ENCODE peak calls at places on chromosomes 3 and 15, in eight cellular contexts. N, H, X, V, A, R, Y and D are unnamed samples.

GRCh38 chr3:22269827-22270226 is 518.8 kb upstream of the ZNF385D start:
- DNase-seq in N (no peak), H (no peak), X (peak; percentile 71), V (no peak), A (peak; percentile 68), R (peak; percentile 89), Y (peak; percentile 61), D (no peak)

GRCh38 chr3:78368576-78369345 is 1328.9 kb downstream of the ROBO2 start:
- DNase-seq in N (no peak), H (no peak), X (no peak), V (no peak), A (peak; percentile 4), R (no peak), Y (no peak), D (no peak)

GRCh38 chr15:92115834-92116233 is 262.3 kb downstream of the SLCO3A1 start:
- DNase-seq in N (no peak), H (no peak), X (no peak), V (no peak), A (no peak), R (no peak), Y (no peak), D (no peak)

GRCh38 chr3:188108703-188109412 is 45.1 kb upstream of the LPP start:
- DNase-seq in N (no peak), H (no peak), X (no peak), V (no peak), A (no peak), R (no peak), Y (no peak), D (no peak)

GRCh38 chr3:117052356-117052755 is 342.8 kb downstream of the TUSC7 start:
- DNase-seq in N (no peak), H (no peak), X (peak; percentile 55), V (no peak), A (peak; percentile 13), R (peak; percentile 26), Y (peak; percentile 40), D (no peak)

GRCh38 chr3:179957264-179957845 is 79.4 kb downstream of the PEX5L start:
- DNase-seq in N (no peak), H (no peak), X (no peak), V (no peak), A (no peak), R (no peak), Y (no peak), D (no peak)

GRCh38 chr3:3196148-3196861 is 16.8 kb upstream of the CRBN start:
- DNase-seq in N (peak; percentile 11), H (peak; percentile 22), X (peak; percentile 19), V (no peak), A (peak; percentile 17), R (peak; percentile 45), Y (no peak), D (no peak)

GRCh38 chr3:149572796-149573414 is 84.9 kb downstream of the WWTR1 start:
- DNase-seq in N (peak; percentile 60), H (no peak), X (peak; percentile 85), V (no peak), A (peak; percentile 65), R (peak; percentile 74), Y (peak; percentile 87), D (no peak)

DNA sequence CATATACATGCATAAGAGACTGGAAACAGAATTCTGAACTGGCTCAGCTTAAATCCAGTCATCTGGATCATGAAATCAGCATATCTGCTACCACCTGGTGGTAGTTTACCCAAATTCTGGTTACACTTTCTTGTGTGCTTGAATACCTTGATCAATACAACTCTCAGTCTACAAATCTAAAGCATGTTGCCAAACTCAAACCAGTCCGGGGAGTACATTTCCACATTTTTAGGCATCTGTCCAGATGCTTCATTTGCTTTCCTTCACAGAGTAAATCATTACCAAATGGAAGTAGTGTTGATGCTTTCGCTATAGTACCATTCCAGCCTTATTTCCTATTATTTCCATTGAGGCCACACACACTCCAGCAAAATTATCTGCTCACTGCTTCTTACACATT is 126.4 kb downstream of the P2RY1 start:
- DNase-seq in N (peak; percentile 45), H (peak; percentile 53), X (peak; percentile 49), V (no peak), A (peak; percentile 50), R (peak; percentile 55), Y (peak; percentile 34), D (no peak)
- TF ChIP-seq CTCF in N (peak; percentile 14), H (peak; percentile 59), X (peak; percentile 17), V (peak; percentile 62), A (peak; percentile 38), R (peak; percentile 45), Y (peak; percentile 26), D (peak; percentile 69)

GRCh38 chr3:186523022-186523421 is 21.2 kb downstream of the CRYGS start:
- DNase-seq in N (no peak), H (no peak), X (no peak), V (no peak), A (no peak), R (no peak), Y (no peak), D (no peak)

GRCh38 chr3:186523434-186523833 is 20.7 kb downstream of the CRYGS start:
- DNase-seq in N (no peak), H (no peak), X (no peak), V (no peak), A (no peak), R (no peak), Y (no peak), D (no peak)

GRCh38 chr3:186525369-186526255 is 18.6 kb downstream of the CRYGS start:
- DNase-seq in N (no peak), H (no peak), X (no peak), V (no peak), A (no peak), R (no peak), Y (no peak), D (no peak)

GRCh38 chr3:186526256-186526606 is 17.9 kb downstream of the CRYGS start:
- DNase-seq in N (no peak), H (no peak), X (no peak), V (no peak), A (no peak), R (no peak), Y (no peak), D (no peak)

GRCh38 chr3:186524616-186525015 is 19.6 kb downstream of the CRYGS start:
- DNase-seq in N (no peak), H (no peak), X (no peak), V (no peak), A (no peak), R (no peak), Y (no peak), D (no peak)
- TF ChIP-seq CTCF in N (no peak), H (no peak), X (no peak), V (no peak), A (no peak), R (no peak), Y (no peak), D (no peak)

DNA sequence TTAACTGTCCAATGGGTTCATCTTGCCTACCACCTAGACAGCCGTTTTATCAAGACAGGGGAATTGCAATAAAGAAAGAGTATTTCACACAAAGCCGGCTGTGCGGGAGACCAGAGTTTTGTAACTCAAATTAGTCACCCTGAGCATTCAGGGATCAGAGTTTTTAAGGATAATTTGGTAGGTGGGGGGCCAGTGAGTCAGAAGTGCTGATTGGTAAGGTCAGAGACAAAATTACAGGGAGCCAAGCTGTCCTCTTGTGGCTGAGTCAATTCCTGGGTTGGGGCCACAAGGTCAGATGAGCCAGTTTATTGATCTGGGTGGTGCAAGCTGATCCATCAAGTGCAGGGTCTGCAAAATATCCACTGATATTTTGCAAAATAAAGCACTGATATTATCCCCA is 29.9 kb upstream of the GPD1L start:
- DNase-seq in N (no peak), H (no peak), X (peak; percentile 64), V (no peak), A (peak; percentile 11), R (peak; percentile 70), Y (peak; percentile 11), D (no peak)
- TF ChIP-seq CTCF in N (no peak), H (no peak), X (no peak), V (no peak), A (no peak), R (no peak), Y (no peak), D (no peak)

GRCh38 chr3:25471081-25471768 is 43.2 kb downstream of the RARB start:
- DNase-seq in N (no peak), H (no peak), X (peak; percentile 78), V (no peak), A (no peak), R (peak; percentile 82), Y (no peak), D (no peak)

GRCh38 chr3:25472153-25472552 is 44.1 kb downstream of the RARB start:
- DNase-seq in N (no peak), H (no peak), X (no peak), V (no peak), A (no peak), R (no peak), Y (no peak), D (no peak)

GRCh38 chr3:25465266-25465860 is 37.3 kb downstream of the RARB start:
- DNase-seq in N (no peak), H (no peak), X (peak; percentile 50), V (no peak), A (no peak), R (no peak), Y (no peak), D (no peak)

GRCh38 chr3:25469609-25470008 is 41.5 kb downstream of the RARB start:
- DNase-seq in N (no peak), H (no peak), X (no peak), V (no peak), A (no peak), R (no peak), Y (no peak), D (no peak)

DNA sequence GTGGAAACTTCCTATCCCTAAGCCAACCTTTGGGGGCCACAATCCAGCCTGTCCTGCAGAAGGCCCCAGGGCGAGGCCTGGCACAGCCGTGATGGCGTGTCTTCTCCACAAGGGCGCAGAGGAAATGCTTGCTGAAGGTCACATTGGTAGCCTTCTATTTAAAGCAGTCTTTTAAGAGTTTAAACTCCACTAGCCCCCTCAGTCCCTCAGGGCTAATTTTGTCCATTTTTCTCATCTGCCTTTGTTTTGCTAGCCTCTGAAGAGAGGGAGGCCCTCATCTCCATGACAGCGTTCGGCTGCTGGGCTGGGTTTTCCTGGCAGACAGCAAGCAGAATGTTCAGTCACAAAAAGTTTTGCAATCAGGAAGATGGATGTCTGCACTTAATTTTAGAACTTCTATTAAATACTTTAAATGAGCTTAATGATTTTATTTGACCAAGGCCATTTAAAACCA is 40.8 kb downstream of the RARB start:
- DNase-seq in N (no peak), H (no peak), X (peak; percentile 89), V (no peak), A (peak; percentile 84), R (peak; percentile 93), Y (peak; percentile 73), D (no peak)
- TF ChIP-seq CTCF in N (no peak), H (no peak), X (peak; percentile 33), V (peak; percentile 20), A (peak; percentile 33), R (peak; percentile 45), Y (peak; percentile 26), D (peak; percentile 71)

GRCh38 chr3:15427182-15427880 is at the start of the genes EAF1 and METTL6:
- DNase-seq in N (peak; percentile 78), H (peak; percentile 85), X (peak; percentile 78), V (peak; percentile 48), A (peak; percentile 83), R (peak; percentile 76), Y (peak; percentile 78), D (peak; percentile 95)
- TF ChIP-seq CTCF in N (no peak), H (no peak), X (no peak), V (peak; percentile 43), A (peak; percentile 7), R (peak; percentile 33), Y (peak; percentile 40), D (peak; percentile 68)